ENCODE peak calls at places on chromosomes 13 and 19, in six cellular contexts. N is GM23248; A is lower leg skin; K is CD4-positive, alpha-beta memory T cell; L is adrenal gland; C is GM12865. B is an unnamed sample.

GRCh38 chr13:21637296-21637695 is 33.3 kb upstream of the MICU2 start:
- DNase-seq in C (peak), A (no peak), K (peak), N (peak), L (peak), B (no peak)

GRCh38 chr13:73880365-73880764 is 253.8 kb downstream of the KLF12 start:
- DNase-seq in L (no peak), A (no peak), K (no peak), C (no peak), N (no peak), B (no peak)

GRCh38 chr13:75870397-75870801 is 234.3 kb downstream of the LMO7 start:
- DNase-seq in K (peak), N (peak), C (peak), A (no peak), L (no peak), B (peak)

GRCh38 chr19:4343056-4343844 is at the start of gene MPND:
- DNase-seq in L (peak), K (peak), A (peak), C (peak), N (peak), B (peak)

GRCh38 chr13:113495494-113496251 is 5.2 kb upstream of the DCUN1D2 start:
- DNase-seq in L (no peak), N (no peak), C (no peak), A (no peak), K (no peak), B (no peak)

GRCh38 chr19:4503224-4504170 is 14.8 kb downstream of the PLIN4 start:
- DNase-seq in A (no peak), N (no peak), L (no peak), C (no peak), K (no peak), B (no peak)

GRCh38 chr13:110850840-110851239 is 64.0 kb downstream of the ANKRD10 start:
- DNase-seq in L (no peak), A (no peak), N (no peak), C (no peak), K (no peak), B (no peak)

GRCh38 chr13:114121496-114122466 is 10.6 kb downstream of the RASA3 start:
- DNase-seq in K (no peak), N (no peak), L (no peak), A (no peak), C (no peak), B (no peak)

GRCh38 chr13:78478183-78478582 is 125.2 kb downstream of the POU4F1 start:
- DNase-seq in N (no peak), A (no peak), L (no peak), K (no peak), C (no peak), B (no peak)

GRCh38 chr13:75836441-75836840 is 200.3 kb downstream of the LMO7 start:
- DNase-seq in N (no peak), C (no peak), A (no peak), K (no peak), L (no peak), B (no peak)

GRCh38 chr19:35528218-35529038 is at the start of gene SBSN:
- DNase-seq in K (no peak), C (no peak), A (no peak), N (peak), L (no peak), B (no peak)

GRCh38 chr19:42295831-42296525 is 6.0 kb upstream of the PRR19 start:
- DNase-seq in C (peak), K (peak), A (peak), L (peak), N (peak), B (no peak)

GRCh38 chr19:23060016-23060415 is 56.8 kb upstream of the ZNF730 start:
- DNase-seq in K (no peak), N (no peak), C (no peak), L (no peak), A (no peak), B (no peak)

GRCh38 chr19:3985643-3986259 is 488 bp upstream of the EEF2 start:
- DNase-seq in A (no peak), C (no peak), K (no peak), N (peak), L (no peak), B (no peak)

GRCh38 chr13:36774895-36775294 is 44.1 kb upstream of the RFXAP start:
- DNase-seq in N (no peak), L (no peak), C (no peak), K (no peak), A (no peak), B (no peak)

GRCh38 chr13:27997904-27998522 is 9.5 kb upstream of the URAD start:
- DNase-seq in A (peak), N (peak), L (no peak), C (peak), K (no peak), B (no peak)

GRCh38 chr19:57558525-57558924 is 1.1 kb downstream of the ZNF550 start:
- DNase-seq in N (peak), L (no peak), C (no peak), K (no peak), A (no peak), B (no peak)

GRCh38 chr19:41111750-41112295 is 2.4 kb upstream of the CYP2F1 start:
- DNase-seq in L (no peak), K (no peak), C (no peak), N (no peak), A (peak), B (no peak)

GRCh38 chr19:47356900-47357299 is 7.8 kb downstream of the DHX34 start:
- DNase-seq in K (no peak), L (no peak), A (no peak), N (no peak), C (no peak), B (no peak)

GRCh38 chr13:97329331-97329730 is 104.6 kb upstream of the RAP2A start:
- DNase-seq in N (peak), A (no peak), L (no peak), C (no peak), K (no peak), B (no peak)

GRCh38 chr13:83618966-83619365 is 263.3 kb downstream of the SLITRK1 start:
- DNase-seq in L (no peak), K (no peak), A (no peak), N (peak), C (no peak), B (no peak)

GRCh38 chr19:17796013-17796837 is 1.3 kb downstream of the B3GNT3 start:
- DNase-seq in A (no peak), L (no peak), C (no peak), K (no peak), N (no peak), B (no peak)

GRCh38 chr19:8146877-8147575 is 2.4 kb downstream of the FBN3 start:
- DNase-seq in N (no peak), C (no peak), L (no peak), A (no peak), K (no peak), B (no peak)

GRCh38 chr19:39498262-39499081 is at the start of gene DLL3:
- DNase-seq in A (no peak), N (peak), K (peak), L (no peak), C (no peak), B (peak)

GRCh38 chr13:85366759-85367417 is 432.3 kb downstream of the SLITRK6 start:
- DNase-seq in K (no peak), L (no peak), N (no peak), A (no peak), C (no peak), B (no peak)

GRCh38 chr13:50130686-50131051 is 115.4 kb downstream of the KCNRG start:
- DNase-seq in A (peak), C (no peak), N (peak), K (peak), L (peak), B (no peak)

GRCh38 chr19:31667106-31667505 is 317.9 kb upstream of the TSHZ3 start:
- DNase-seq in K (no peak), C (no peak), A (no peak), L (no peak), N (no peak), B (no peak)
- H3K4me3 ChIP-seq in K (no peak), C (no peak), A (no peak), L (no peak), N (no peak), B (no peak)

GRCh38 chr13:31131470-31131961 is 30.2 kb downstream of the HSPH1 start:
- DNase-seq in C (peak), A (no peak), L (no peak), N (no peak), K (no peak), B (no peak)
- H3K4me3 ChIP-seq in C (no peak), A (no peak), L (no peak), N (no peak), K (no peak), B (no peak)

GRCh38 chr13:32840840-32841713 is 175.1 kb upstream of the KL start:
- DNase-seq in C (peak), K (no peak), A (no peak), N (no peak), L (no peak), B (no peak)
- H3K4me3 ChIP-seq in C (no peak), K (no peak), A (no peak), N (no peak), L (no peak), B (no peak)

DNA sequence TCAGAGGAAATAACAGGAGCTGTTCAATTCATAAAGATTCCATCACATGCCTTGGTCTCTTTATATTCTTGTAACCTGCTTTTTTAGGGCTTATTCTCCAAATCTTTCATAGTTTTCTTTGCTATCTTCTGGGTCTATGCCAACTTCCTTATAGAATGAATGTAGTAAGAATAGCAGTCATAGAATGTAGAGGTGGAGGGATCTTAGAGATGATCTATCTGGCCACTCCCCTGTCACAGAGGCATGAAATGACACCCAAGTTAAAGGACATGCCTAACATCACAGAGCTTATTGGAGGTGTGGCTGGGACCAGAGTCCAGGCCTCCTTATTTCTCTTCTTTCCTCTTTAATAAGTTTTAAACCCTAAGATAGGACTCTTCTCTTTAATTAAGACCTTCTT is 13.2 kb downstream of the LCP1 start:
- DNase-seq in K (no peak), A (no peak), N (no peak), L (no peak), C (no peak), B (no peak)
- H3K4me3 ChIP-seq in K (peak), A (no peak), N (no peak), L (no peak), C (peak), B (no peak)

GRCh38 chr19:44845286-44845611 is 848 bp upstream of the NECTIN2 start:
- DNase-seq in N (no peak), K (no peak), A (no peak), L (no peak), C (no peak), B (no peak)
- H3K4me3 ChIP-seq in N (peak), K (peak), A (no peak), L (peak), C (no peak), B (peak)

B was measured in Panc1.